ENCODE peak calls at places on chromosomes 12 and 14, in eight cellular contexts. A is left lobe of liver, F is NCI-H510A treated with DMSO at 0.1 percent for 48 hours, H is RKO, M is ovary, S is A172, C is ELR, V is KBM-7. J is an unnamed sample.
A peak's percentile ranks its signal among the peaks of the same experiment; 100 is the strongest.

GRCh38 chr12:93638095-93638494 is 39.1 kb upstream of the CRADD start:
- DNase-seq in A (no peak), F (no peak), H (no peak), M (no peak), S (no peak), C (peak; percentile 30), V (no peak), J (no peak)

GRCh38 chr12:49930515-49931288 is 19.8 kb upstream of the AQP2 start:
- DNase-seq in A (no peak), F (no peak), H (peak; percentile 57), M (no peak), S (peak; percentile 16), C (peak; percentile 77), V (no peak), J (no peak)

GRCh38 chr14:52888159-52888558 is 62.7 kb downstream of the FERMT2 start:
- DNase-seq in A (no peak), F (no peak), H (no peak), M (no peak), S (no peak), C (no peak), V (no peak), J (no peak)

GRCh38 chr12:52990206-52990605 is 16.1 kb upstream of the EIF4B start:
- DNase-seq in A (no peak), F (no peak), H (no peak), M (no peak), S (peak; percentile 57), C (peak; percentile 42), V (no peak), J (no peak)

GRCh38 chr12:115752151-115752550 is 525.3 kb downstream of the MED13L start:
- DNase-seq in A (no peak), F (no peak), H (no peak), M (no peak), S (no peak), C (peak; percentile 33), V (no peak), J (no peak)

GRCh38 chr12:19434538-19434937 is 4.8 kb upstream of the AEBP2 start:
- DNase-seq in A (no peak), F (no peak), H (no peak), M (no peak), S (no peak), C (no peak), V (peak; percentile 69), J (peak; percentile 32)

GRCh38 chr12:122423258-122424165 is 1.0 kb upstream of the CLIP1 start:
- DNase-seq in A (peak; percentile 54), F (peak; percentile 54), H (peak; percentile 78), M (no peak), S (peak; percentile 66), C (peak; percentile 56), V (peak; percentile 51), J (peak; percentile 30)

GRCh38 chr14:23725980-23726746 is 90.0 kb downstream of the DHRS2 start:
- DNase-seq in A (no peak), F (no peak), H (no peak), M (no peak), S (peak; percentile 14), C (no peak), V (no peak), J (no peak)

GRCh38 chr12:68094195-68094594 is 65.3 kb downstream of the IFNG start:
- DNase-seq in A (no peak), F (no peak), H (no peak), M (no peak), S (no peak), C (no peak), V (no peak), J (no peak)

GRCh38 chr14:69999246-69999645 is 120.0 kb downstream of the SMOC1 start:
- DNase-seq in A (no peak), F (peak; percentile 87), H (no peak), M (no peak), S (peak; percentile 77), C (peak; percentile 41), V (no peak), J (no peak)

GRCh38 chr14:68576496-68577244 is 216.2 kb downstream of the ZFP36L1 start:
- DNase-seq in A (no peak), F (no peak), H (no peak), M (no peak), S (peak; percentile 94), C (peak; percentile 88), V (no peak), J (no peak)

GRCh38 chr14:22164616-22165015 is 424.4 kb downstream of the DAD1 start:
- DNase-seq in A (no peak), F (no peak), H (no peak), M (no peak), S (no peak), C (no peak), V (no peak), J (no peak)

GRCh38 chr12:41013921-41014642 is 174.0 kb upstream of the PDZRN4 start:
- DNase-seq in A (no peak), F (no peak), H (no peak), M (no peak), S (peak; percentile 52), C (no peak), V (no peak), J (no peak)

GRCh38 chr14:51357250-51357649 is 117.2 kb downstream of the TMX1 start:
- DNase-seq in A (no peak), F (no peak), H (no peak), M (no peak), S (no peak), C (no peak), V (no peak), J (no peak)

GRCh38 chr14:48983355-48983888 is 602.8 kb downstream of the RPS29 start:
- DNase-seq in A (no peak), F (peak; percentile 11), H (no peak), M (no peak), S (peak; percentile 8), C (no peak), V (no peak), J (no peak)

GRCh38 chr12:19206493-19207077 is 77.1 kb downstream of the PLEKHA5 start:
- DNase-seq in A (no peak), F (no peak), H (no peak), M (no peak), S (no peak), C (no peak), V (no peak), J (no peak)

GRCh38 chr12:78359530-78359929 is 505.0 kb upstream of the SYT1 start:
- DNase-seq in A (no peak), F (no peak), H (peak; percentile 0), M (peak; percentile 80), S (no peak), C (peak; percentile 32), V (no peak), J (no peak)

GRCh38 chr14:65704412-65704811 is 291.9 kb downstream of the FUT8 start:
- DNase-seq in A (no peak), F (no peak), H (no peak), M (no peak), S (no peak), C (peak; percentile 19), V (no peak), J (no peak)

GRCh38 chr12:17383321-17383720 is 706.7 kb downstream of the RERGL start:
- DNase-seq in A (no peak), F (no peak), H (no peak), M (no peak), S (no peak), C (peak; percentile 27), V (no peak), J (no peak)

GRCh38 chr14:31025335-31026075 is at the start of gene AP4S1:
- DNase-seq in A (peak; percentile 63), F (peak; percentile 43), H (peak; percentile 33), M (peak; percentile 58), S (no peak), C (peak; percentile 59), V (peak; percentile 50), J (peak; percentile 17)

GRCh38 chr12:2902287-2902880 is 11.7 kb downstream of the TULP3 start:
- DNase-seq in A (no peak), F (no peak), H (no peak), M (peak; percentile 50), S (no peak), C (no peak), V (no peak), J (no peak)

GRCh38 chr12:77855548-77855947 is 24.9 kb downstream of the NAV3 start:
- DNase-seq in A (no peak), F (peak; percentile 63), H (peak; percentile 38), M (no peak), S (peak; percentile 6), C (peak; percentile 15), V (no peak), J (no peak)

GRCh38 chr12:11886339-11886738 is 184.4 kb upstream of the BCL2L14 start:
- DNase-seq in A (no peak), F (no peak), H (no peak), M (no peak), S (no peak), C (no peak), V (no peak), J (no peak)

GRCh38 chr14:38762436-38762835 is 340.6 kb downstream of the SEC23A start:
- DNase-seq in A (no peak), F (no peak), H (no peak), M (no peak), S (peak; percentile 1), C (peak; percentile 15), V (no peak), J (no peak)

GRCh38 chr14:48247972-48248371 is 572.6 kb upstream of the MDGA2 start:
- DNase-seq in A (no peak), F (no peak), H (no peak), M (no peak), S (no peak), C (no peak), V (no peak), J (no peak)